ENCODE peak calls at places on chromosomes 4 and X, in ten cellular contexts. Y is Calu3; I is islet precursor cell; O is NK-92 treated with Interleukin-12 subunit alpha and Interleukin-12 subunit beta, amount 100 ng/mL, for 24 hours; L is stimulated activated CD4-positive, alpha-beta T cell treated with anti-CD3 and anti-CD28 coated beads, Interleukin-1b, Interleukin-23, amount 100 ng/mL, for 4 hours; Z is GOT3; S is HS-5; D is HT-29; F is T-helper 2 cell treated with Interferon-gamma antibody and Interleukin-4, amounts not matched to agents 5 μg/mL and 100 μg/mL, for 36 hours; H is NCI-H1105. K is an unnamed sample.

GRCh38 chr4:147866532-147867271 is 134.8 kb downstream of the ARHGAP10 start:
- DNase-seq in Y (peak), H (peak), L (peak), O (peak), D (peak), Z (peak), I (peak), S (peak), F (peak), K (peak)

GRCh38 chr4:161900110-161900509 is 263.7 kb downstream of the FSTL5 start:
- DNase-seq in F (no peak), O (no peak), I (no peak), H (no peak), Y (no peak), S (no peak), Z (no peak), L (no peak), D (no peak), K (no peak)

GRCh38 chr4:101761405-101761804 is 29.1 kb upstream of the BANK1 start:
- DNase-seq in O (no peak), I (no peak), F (no peak), D (no peak), S (no peak), H (no peak), Y (no peak), Z (no peak), L (no peak), K (no peak)

GRCh38 chr4:117400039-117400835 is 314.9 kb upstream of the TRAM1L1 start:
- DNase-seq in F (no peak), Y (no peak), O (no peak), L (no peak), D (peak), S (peak), Z (no peak), I (no peak), H (no peak), K (no peak)

GRCh38 chr4:7157666-7158065 is 34.7 kb upstream of the SORCS2 start:
- DNase-seq in O (no peak), Y (no peak), S (no peak), L (no peak), D (no peak), H (no peak), F (no peak), I (peak), Z (no peak), K (no peak)

GRCh38 chr4:184108006-184108501 is 109.6 kb downstream of the ENPP6 start:
- DNase-seq in F (no peak), H (no peak), D (no peak), Z (no peak), I (no peak), Y (no peak), L (no peak), S (no peak), O (no peak), K (no peak)

GRCh38 chr4:77625485-77625884 is 19.9 kb downstream of the CXCL13 start:
- DNase-seq in Y (no peak), D (no peak), I (no peak), F (no peak), H (no peak), S (no peak), O (no peak), L (no peak), Z (no peak), K (no peak)

GRCh38 chr4:73692284-73692683 is 48.1 kb upstream of the CXCL8 start:
- DNase-seq in I (no peak), F (no peak), L (no peak), H (no peak), D (peak), Y (no peak), Z (no peak), S (no peak), O (no peak), K (no peak)

GRCh38 chrX:119189586-119189985 is 46.5 kb upstream of the PGRMC1 start:
- DNase-seq in Y (no peak), H (no peak), F (no peak), O (no peak), L (no peak), S (peak), I (no peak), D (no peak), Z (no peak), K (peak)

GRCh38 chr4:176044589-176044951 is 21.1 kb upstream of the WDR17 start:
- DNase-seq in Z (no peak), Y (no peak), I (no peak), D (no peak), O (no peak), F (no peak), L (no peak), H (no peak), S (no peak), K (peak)

GRCh38 chrX:69229436-69229835 is 64.2 kb upstream of the PJA1 start:
- DNase-seq in I (peak), O (no peak), Z (no peak), S (peak), F (no peak), L (no peak), D (no peak), H (no peak), Y (no peak), K (peak)

GRCh38 chr4:110840221-110840654 is 217.4 kb upstream of the PITX2 start:
- DNase-seq in Z (no peak), I (no peak), O (no peak), F (no peak), H (no peak), S (peak), Y (no peak), D (no peak), L (no peak), K (peak)

GRCh38 chr4:7863911-7864681 is 75.6 kb downstream of the AFAP1 start:
- DNase-seq in I (peak), H (no peak), S (no peak), Y (no peak), L (no peak), O (no peak), F (peak), Z (no peak), D (no peak), K (no peak)

GRCh38 chrX:140672840-140673731 is 36.5 kb upstream of the LINC00632 start:
- DNase-seq in O (no peak), Z (no peak), S (no peak), Y (no peak), F (no peak), L (no peak), D (no peak), I (no peak), H (no peak), K (no peak)

GRCh38 chr4:38687571-38688011 is 23.6 kb downstream of the KLF3 start:
- DNase-seq in Y (peak), I (no peak), Z (no peak), D (peak), H (no peak), O (no peak), F (no peak), S (no peak), L (no peak), K (no peak)

GRCh38 chrX:19579485-19579884 is 64.2 kb upstream of the MAP3K15 start:
- DNase-seq in Y (no peak), L (no peak), F (no peak), Z (no peak), S (no peak), I (no peak), O (no peak), D (no peak), H (no peak), K (peak)

GRCh38 chrX:1026263-1027015 is 186.0 kb downstream of the CRLF2 start:
- DNase-seq in D (no peak), Y (no peak), L (no peak), Z (no peak), H (no peak), S (no peak), O (no peak), F (no peak), I (no peak), K (no peak)

GRCh38 chr4:142413516-142413915 is 432.6 kb downstream of the INPP4B start:
- DNase-seq in S (no peak), Z (no peak), O (no peak), F (no peak), D (no peak), Y (no peak), H (no peak), I (no peak), L (no peak), K (no peak)

GRCh38 chrX:25427873-25428555 is 412.2 kb upstream of the ARX start:
- DNase-seq in H (no peak), D (peak), F (no peak), L (no peak), I (peak), Z (no peak), O (no peak), Y (peak), S (no peak), K (no peak)

GRCh38 chr4:8618961-8619720 is 26.6 kb downstream of the CPZ start:
- DNase-seq in S (no peak), L (no peak), F (no peak), H (no peak), Z (no peak), O (no peak), Y (no peak), I (no peak), D (no peak), K (no peak)

GRCh38 chr4:26873391-26874026 is 12.9 kb downstream of the STIM2 start:
- DNase-seq in Y (no peak), I (no peak), L (no peak), O (peak), H (no peak), S (no peak), Z (no peak), D (no peak), F (peak), K (no peak)

GRCh38 chrX:129238011-129238410 is 285.3 kb downstream of the SMARCA1 start:
- DNase-seq in Y (no peak), S (no peak), I (no peak), L (no peak), Z (no peak), F (no peak), H (no peak), O (no peak), D (no peak), K (no peak)

GRCh38 chrX:48578661-48579128 is 4.4 kb downstream of the RBM3 start:
- DNase-seq in Z (no peak), I (no peak), L (no peak), O (no peak), D (peak), Y (no peak), H (no peak), S (no peak), F (no peak), K (no peak)

GRCh38 chr4:184100297-184100885 is 117.3 kb downstream of the ENPP6 start:
- DNase-seq in D (peak), Y (no peak), S (no peak), L (peak), F (peak), Z (no peak), I (peak), H (no peak), O (no peak), K (peak)

GRCh38 chr4:155572106-155572703 is 94.4 kb upstream of the GUCY1A1 start:
- DNase-seq in Y (no peak), Z (no peak), F (no peak), L (no peak), S (no peak), H (no peak), I (peak), O (no peak), D (no peak), K (no peak)

GRCh38 chrX:150405576-150405975 is 42.5 kb downstream of the MAMLD1 start:
- DNase-seq in O (no peak), Z (no peak), H (no peak), F (no peak), S (no peak), I (peak), D (peak), Y (peak), L (no peak), K (no peak)

GRCh38 chr4:139910106-139910505 is 243.9 kb downstream of the MAML3 start:
- DNase-seq in F (no peak), D (no peak), S (no peak), L (no peak), Y (no peak), I (no peak), O (peak), Z (no peak), H (no peak), K (peak)

GRCh38 chr4:21885770-21886169 is 62.8 kb downstream of the KCNIP4 start:
- DNase-seq in I (no peak), O (no peak), Y (no peak), F (no peak), D (no peak), L (no peak), H (no peak), S (no peak), Z (no peak), K (no peak)

GRCh38 chr4:18815779-18816173 is 794.2 kb upstream of the LCORL start:
- DNase-seq in F (no peak), I (no peak), Y (no peak), D (no peak), Z (no peak), L (no peak), H (no peak), O (no peak), S (no peak), K (no peak)

GRCh38 chrX:56788717-56789122 is 59.7 kb downstream of the NBDY start:
- DNase-seq in Z (no peak), I (no peak), Y (no peak), S (no peak), F (no peak), L (peak), H (no peak), D (peak), O (no peak), K (no peak)

GRCh38 chr4:55458611-55459010 is 62.9 kb downstream of the TMEM165 start:
- DNase-seq in Y (no peak), L (no peak), S (no peak), F (no peak), I (no peak), O (no peak), Z (no peak), D (no peak), H (no peak), K (peak)

GRCh38 chr4:147760176-147760575 is 28.3 kb downstream of the ARHGAP10 start:
- DNase-seq in L (no peak), D (peak), O (no peak), H (no peak), I (no peak), S (no peak), Y (peak), Z (no peak), F (no peak), K (no peak)

GRCh38 chrX:40291553-40291952 is 193.8 kb upstream of the BCOR start:
- DNase-seq in S (no peak), O (no peak), F (no peak), Z (no peak), H (no peak), L (no peak), I (no peak), Y (no peak), D (no peak), K (no peak)

GRCh38 chr4:3487861-3488260 is 24.8 kb downstream of the DOK7 start:
- DNase-seq in O (no peak), D (no peak), Z (no peak), F (no peak), H (no peak), I (no peak), L (no peak), S (no peak), Y (no peak), K (no peak)

GRCh38 chr4:72809208-72809607 is 240.2 kb upstream of the ADAMTS3 start:
- DNase-seq in L (no peak), F (no peak), Z (no peak), H (no peak), S (no peak), I (no peak), D (no peak), O (no peak), Y (no peak), K (no peak)

GRCh38 chrX:134171661-134172587 is 65.1 kb upstream of the CCDC160 start:
- DNase-seq in O (no peak), Y (peak), I (peak), F (peak), H (no peak), Z (no peak), L (peak), D (no peak), S (peak), K (peak)

GRCh38 chrX:154010330-154011087 is 9.2 kb downstream of the IRAK1 start:
- DNase-seq in Y (no peak), I (no peak), F (no peak), Z (no peak), D (no peak), O (no peak), H (no peak), S (no peak), L (no peak), K (no peak)

GRCh38 chr4:1312821-1313640 is 23.3 kb downstream of the MAEA start:
- DNase-seq in S (no peak), I (no peak), F (no peak), H (no peak), O (no peak), L (no peak), D (no peak), Z (no peak), Y (no peak), K (no peak)

K was measured in AG20443.